ENCODE peak calls at places on chromosomes 1 and 21, in ten cellular contexts. One of them, this sample, is unnamed.

GRCh38 chr21:28793043-28793442 is 199.6 kb downstream of the LTN1 start:
- DNase-seq in Calu3: no peak
- DNase-seq in progenitor cell of endocrine pancreas: no peak
- DNase-seq in nephron progenitor cell: no peak
- DNase-seq in GM20000: no peak
- DNase-seq in H9: no peak
- DNase-seq in SK-N-SH: peak
- DNase-seq in left lung: no peak
- DNase-seq in cardiac muscle cell: peak
- DNase-seq in foreskin keratinocyte: no peak
- DNase-seq in this sample: no peak

GRCh38 chr1:29124366-29125236 is 898 bp upstream of the TMEM200B start:
- DNase-seq in Calu3: peak
- DNase-seq in progenitor cell of endocrine pancreas: peak
- DNase-seq in nephron progenitor cell: peak
- DNase-seq in GM20000: peak
- DNase-seq in H9: peak
- DNase-seq in SK-N-SH: peak
- DNase-seq in left lung: peak
- DNase-seq in cardiac muscle cell: peak
- DNase-seq in foreskin keratinocyte: peak
- DNase-seq in this sample: peak

GRCh38 chr1:185373813-185374524 is 56.9 kb upstream of the IVNS1ABP start:
- DNase-seq in Calu3: no peak
- DNase-seq in progenitor cell of endocrine pancreas: no peak
- DNase-seq in nephron progenitor cell: no peak
- DNase-seq in GM20000: no peak
- DNase-seq in H9: no peak
- DNase-seq in SK-N-SH: no peak
- DNase-seq in left lung: no peak
- DNase-seq in cardiac muscle cell: peak
- DNase-seq in foreskin keratinocyte: peak
- DNase-seq in this sample: no peak

GRCh38 chr1:186738896-186739295 is 58.7 kb upstream of the PTGS2 start:
- DNase-seq in Calu3: no peak
- DNase-seq in progenitor cell of endocrine pancreas: no peak
- DNase-seq in nephron progenitor cell: no peak
- DNase-seq in GM20000: peak
- DNase-seq in H9: no peak
- DNase-seq in SK-N-SH: no peak
- DNase-seq in left lung: no peak
- DNase-seq in cardiac muscle cell: no peak
- DNase-seq in foreskin keratinocyte: peak
- DNase-seq in this sample: no peak

GRCh38 chr1:245188350-245188749 is 33.6 kb downstream of the KIF26B start:
- DNase-seq in Calu3: no peak
- DNase-seq in progenitor cell of endocrine pancreas: no peak
- DNase-seq in nephron progenitor cell: no peak
- DNase-seq in GM20000: no peak
- DNase-seq in H9: no peak
- DNase-seq in SK-N-SH: no peak
- DNase-seq in left lung: no peak
- DNase-seq in cardiac muscle cell: no peak
- DNase-seq in foreskin keratinocyte: no peak
- DNase-seq in this sample: no peak

GRCh38 chr1:201125019-201125418 is 2.0 kb downstream of the ASCL5 start:
- DNase-seq in Calu3: no peak
- DNase-seq in progenitor cell of endocrine pancreas: no peak
- DNase-seq in nephron progenitor cell: no peak
- DNase-seq in GM20000: no peak
- DNase-seq in H9: no peak
- DNase-seq in SK-N-SH: no peak
- DNase-seq in left lung: no peak
- DNase-seq in cardiac muscle cell: peak
- DNase-seq in foreskin keratinocyte: no peak
- DNase-seq in this sample: no peak

GRCh38 chr1:231139125-231139649 is 22.7 kb upstream of the TRIM67 start:
- DNase-seq in Calu3: peak
- DNase-seq in progenitor cell of endocrine pancreas: no peak
- DNase-seq in nephron progenitor cell: no peak
- DNase-seq in GM20000: no peak
- DNase-seq in H9: no peak
- DNase-seq in SK-N-SH: no peak
- DNase-seq in left lung: no peak
- DNase-seq in cardiac muscle cell: peak
- DNase-seq in foreskin keratinocyte: peak
- DNase-seq in this sample: no peak

GRCh38 chr1:152107984-152108898 is 7.0 kb downstream of the TCHH start:
- DNase-seq in Calu3: no peak
- DNase-seq in progenitor cell of endocrine pancreas: no peak
- DNase-seq in nephron progenitor cell: no peak
- DNase-seq in GM20000: no peak
- DNase-seq in H9: peak
- DNase-seq in SK-N-SH: no peak
- DNase-seq in left lung: peak
- DNase-seq in cardiac muscle cell: peak
- DNase-seq in foreskin keratinocyte: peak
- DNase-seq in this sample: peak

GRCh38 chr1:56396524-56397067 is 182.8 kb downstream of the PLPP3 start:
- DNase-seq in Calu3: no peak
- DNase-seq in progenitor cell of endocrine pancreas: no peak
- DNase-seq in nephron progenitor cell: no peak
- DNase-seq in GM20000: no peak
- DNase-seq in H9: no peak
- DNase-seq in SK-N-SH: no peak
- DNase-seq in left lung: no peak
- DNase-seq in cardiac muscle cell: no peak
- DNase-seq in foreskin keratinocyte: peak
- DNase-seq in this sample: no peak

GRCh38 chr1:230797376-230798186 is 50.4 kb downstream of the CAPN9 start:
- DNase-seq in Calu3: peak
- DNase-seq in progenitor cell of endocrine pancreas: no peak
- DNase-seq in nephron progenitor cell: peak
- DNase-seq in GM20000: no peak
- DNase-seq in H9: peak
- DNase-seq in SK-N-SH: peak
- DNase-seq in left lung: no peak
- DNase-seq in cardiac muscle cell: peak
- DNase-seq in foreskin keratinocyte: peak
- DNase-seq in this sample: peak

GRCh38 chr1:85283475-85284199 is 7.2 kb upstream of the BCL10 start:
- DNase-seq in Calu3: peak
- DNase-seq in progenitor cell of endocrine pancreas: no peak
- DNase-seq in nephron progenitor cell: no peak
- DNase-seq in GM20000: no peak
- DNase-seq in H9: peak
- DNase-seq in SK-N-SH: peak
- DNase-seq in left lung: peak
- DNase-seq in cardiac muscle cell: no peak
- DNase-seq in foreskin keratinocyte: no peak
- DNase-seq in this sample: no peak

DNA sequence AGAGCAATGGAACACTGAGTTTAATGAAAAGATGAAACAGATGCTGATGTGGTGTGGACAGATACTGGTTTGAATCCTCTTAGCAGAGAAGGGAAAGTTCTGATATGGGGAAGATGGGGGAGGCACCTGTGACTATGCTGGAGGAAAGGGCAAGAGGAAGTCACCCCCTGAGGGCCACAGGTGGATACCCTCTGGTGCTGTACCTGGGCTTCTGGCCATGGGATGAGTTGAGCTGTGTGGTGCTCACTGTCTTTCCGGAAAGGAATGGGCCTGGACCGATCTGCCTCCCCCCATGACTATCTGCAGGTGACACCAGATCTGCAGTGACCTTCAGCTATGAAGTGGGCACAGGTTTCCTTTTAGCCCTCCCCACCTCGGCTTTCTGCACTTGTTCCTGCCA is 52.4 kb downstream of the IER5 start:
- DNase-seq in Calu3: no peak
- DNase-seq in progenitor cell of endocrine pancreas: no peak
- DNase-seq in nephron progenitor cell: no peak
- DNase-seq in GM20000: no peak
- DNase-seq in H9: no peak
- DNase-seq in SK-N-SH: no peak
- DNase-seq in left lung: no peak
- DNase-seq in cardiac muscle cell: no peak
- DNase-seq in foreskin keratinocyte: no peak
- DNase-seq in this sample: no peak
- TF ChIP-seq CTCF in Calu3: no peak
- TF ChIP-seq CTCF in progenitor cell of endocrine pancreas: no peak
- TF ChIP-seq CTCF in nephron progenitor cell: no peak
- TF ChIP-seq CTCF in GM20000: no peak
- TF ChIP-seq CTCF in H9: no peak
- TF ChIP-seq CTCF in SK-N-SH: no peak
- TF ChIP-seq CTCF in left lung: no peak
- TF ChIP-seq CTCF in cardiac muscle cell: no peak
- TF ChIP-seq CTCF in foreskin keratinocyte: no peak
- TF ChIP-seq CTCF in this sample: no peak

GRCh38 chr1:116764466-116764896 is 10.3 kb downstream of the CD2 start:
- DNase-seq in Calu3: no peak
- DNase-seq in progenitor cell of endocrine pancreas: no peak
- DNase-seq in nephron progenitor cell: no peak
- DNase-seq in GM20000: no peak
- DNase-seq in H9: no peak
- DNase-seq in SK-N-SH: no peak
- DNase-seq in left lung: no peak
- DNase-seq in cardiac muscle cell: no peak
- DNase-seq in foreskin keratinocyte: no peak
- DNase-seq in this sample: no peak
- TF ChIP-seq CTCF in Calu3: no peak
- TF ChIP-seq CTCF in progenitor cell of endocrine pancreas: no peak
- TF ChIP-seq CTCF in nephron progenitor cell: no peak
- TF ChIP-seq CTCF in GM20000: no peak
- TF ChIP-seq CTCF in H9: no peak
- TF ChIP-seq CTCF in SK-N-SH: no peak
- TF ChIP-seq CTCF in left lung: no peak
- TF ChIP-seq CTCF in cardiac muscle cell: no peak
- TF ChIP-seq CTCF in foreskin keratinocyte: no peak
- TF ChIP-seq CTCF in this sample: no peak

DNA sequence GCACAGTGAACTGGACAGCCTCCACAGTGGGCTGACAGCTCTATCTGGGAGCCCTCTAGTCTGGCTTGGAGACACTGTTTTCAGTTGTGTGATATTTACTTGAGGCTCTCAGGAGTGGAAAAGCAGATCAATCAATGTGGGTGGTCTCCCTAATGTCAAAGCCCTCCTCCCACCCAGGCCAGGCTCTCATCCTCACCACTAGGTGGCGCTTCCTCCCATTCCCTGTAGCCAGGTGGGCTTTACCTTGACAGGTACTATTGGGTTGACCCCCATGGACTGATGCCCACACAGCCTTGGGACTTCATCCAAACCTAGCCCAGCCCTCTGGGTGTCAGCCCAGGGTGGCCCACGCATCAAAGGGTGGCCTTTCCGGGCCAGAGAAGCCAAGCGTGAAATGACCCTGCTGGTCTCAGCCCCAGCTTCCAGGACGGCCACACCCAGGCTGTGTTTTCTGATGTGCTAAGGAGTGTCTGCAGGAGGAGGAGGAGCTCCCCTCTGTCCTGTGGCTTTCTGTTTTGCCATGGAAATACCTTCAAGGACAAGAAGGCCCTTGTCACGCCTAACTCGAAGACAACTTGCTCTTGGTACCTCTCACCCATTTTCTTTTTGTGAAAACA is 54.0 kb downstream of the CLIC6 start:
- DNase-seq in Calu3: peak
- DNase-seq in progenitor cell of endocrine pancreas: peak
- DNase-seq in nephron progenitor cell: peak
- DNase-seq in GM20000: peak
- DNase-seq in H9: peak
- DNase-seq in SK-N-SH: peak
- DNase-seq in left lung: no peak
- DNase-seq in cardiac muscle cell: no peak
- DNase-seq in foreskin keratinocyte: no peak
- DNase-seq in this sample: no peak
- TF ChIP-seq CTCF in Calu3: peak
- TF ChIP-seq CTCF in progenitor cell of endocrine pancreas: peak
- TF ChIP-seq CTCF in nephron progenitor cell: peak
- TF ChIP-seq CTCF in GM20000: peak
- TF ChIP-seq CTCF in H9: peak
- TF ChIP-seq CTCF in SK-N-SH: peak
- TF ChIP-seq CTCF in left lung: peak
- TF ChIP-seq CTCF in cardiac muscle cell: peak
- TF ChIP-seq CTCF in foreskin keratinocyte: peak
- TF ChIP-seq CTCF in this sample: peak

GRCh38 chr1:203638076-203638475 is 11.4 kb downstream of the ATP2B4 start:
- DNase-seq in Calu3: no peak
- DNase-seq in progenitor cell of endocrine pancreas: no peak
- DNase-seq in nephron progenitor cell: no peak
- DNase-seq in GM20000: no peak
- DNase-seq in H9: no peak
- DNase-seq in SK-N-SH: no peak
- DNase-seq in left lung: no peak
- DNase-seq in cardiac muscle cell: no peak
- DNase-seq in foreskin keratinocyte: no peak
- DNase-seq in this sample: no peak

GRCh38 chr1:203636306-203636705 is 9.7 kb downstream of the ATP2B4 start:
- DNase-seq in Calu3: no peak
- DNase-seq in progenitor cell of endocrine pancreas: no peak
- DNase-seq in nephron progenitor cell: no peak
- DNase-seq in GM20000: no peak
- DNase-seq in H9: no peak
- DNase-seq in SK-N-SH: no peak
- DNase-seq in left lung: no peak
- DNase-seq in cardiac muscle cell: no peak
- DNase-seq in foreskin keratinocyte: peak
- DNase-seq in this sample: no peak

GRCh38 chr1:203640117-203640516 is 13.5 kb downstream of the ATP2B4 start:
- DNase-seq in Calu3: no peak
- DNase-seq in progenitor cell of endocrine pancreas: no peak
- DNase-seq in nephron progenitor cell: no peak
- DNase-seq in GM20000: no peak
- DNase-seq in H9: no peak
- DNase-seq in SK-N-SH: no peak
- DNase-seq in left lung: no peak
- DNase-seq in cardiac muscle cell: no peak
- DNase-seq in foreskin keratinocyte: no peak
- DNase-seq in this sample: no peak

GRCh38 chr1:203640723-203641523 is 14.3 kb downstream of the ATP2B4 start:
- DNase-seq in Calu3: no peak
- DNase-seq in progenitor cell of endocrine pancreas: no peak
- DNase-seq in nephron progenitor cell: no peak
- DNase-seq in GM20000: no peak
- DNase-seq in H9: no peak
- DNase-seq in SK-N-SH: peak
- DNase-seq in left lung: no peak
- DNase-seq in cardiac muscle cell: no peak
- DNase-seq in foreskin keratinocyte: no peak
- DNase-seq in this sample: peak

DNA sequence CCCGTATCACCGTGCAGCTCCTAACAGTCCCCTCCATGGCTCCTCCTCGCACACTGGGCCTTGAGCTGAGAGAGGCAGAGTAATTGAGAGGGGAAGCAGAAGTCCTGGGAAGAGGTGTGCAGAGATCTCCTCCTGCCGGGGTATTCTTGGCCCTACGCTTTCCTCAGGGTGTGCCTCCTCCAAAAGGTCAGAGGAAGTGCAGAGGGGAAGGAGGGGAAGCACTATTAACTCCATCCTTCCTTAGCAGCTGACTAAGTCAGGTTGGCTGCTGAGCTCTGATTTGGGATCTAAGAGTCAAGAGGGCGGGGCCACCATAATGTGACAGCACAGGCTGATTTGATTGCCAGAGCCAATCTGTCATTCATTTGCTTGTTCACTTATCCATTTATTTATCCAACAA is 12.3 kb downstream of the ATP2B4 start:
- DNase-seq in Calu3: no peak
- DNase-seq in progenitor cell of endocrine pancreas: no peak
- DNase-seq in nephron progenitor cell: no peak
- DNase-seq in GM20000: no peak
- DNase-seq in H9: no peak
- DNase-seq in SK-N-SH: no peak
- DNase-seq in left lung: no peak
- DNase-seq in cardiac muscle cell: no peak
- DNase-seq in foreskin keratinocyte: no peak
- DNase-seq in this sample: no peak
- TF ChIP-seq CTCF in Calu3: no peak
- TF ChIP-seq CTCF in progenitor cell of endocrine pancreas: no peak
- TF ChIP-seq CTCF in nephron progenitor cell: no peak
- TF ChIP-seq CTCF in GM20000: no peak
- TF ChIP-seq CTCF in H9: no peak
- TF ChIP-seq CTCF in SK-N-SH: no peak
- TF ChIP-seq CTCF in left lung: no peak
- TF ChIP-seq CTCF in cardiac muscle cell: peak
- TF ChIP-seq CTCF in foreskin keratinocyte: peak
- TF ChIP-seq CTCF in this sample: no peak